ENCODE peak calls at places on chromosome 10, in eight cellular contexts. One of them, this sample, is unnamed.

GRCh38 chr10:9012312-9012711 is 957.8 kb downstream of the GATA3 start:
- DNase-seq in keratinocyte: peak; percentile 45
- DNase-seq in glutamatergic neuron: no peak
- DNase-seq in AG08396: no peak
- DNase-seq in progenitor cell of endocrine pancreas: no peak
- DNase-seq in activated gamma-delta T cell treated with anti-CD3 and anti-CD28 coated beads, Interleukin-2, amount 50 U/mL, for 16 hours: no peak
- DNase-seq in endothelial cell of umbilical vein: peak; percentile 60
- DNase-seq in NCI-H1930: no peak
- DNase-seq in this sample: no peak

GRCh38 chr10:44279376-44279775 is 105.5 kb downstream of the CXCL12 start:
- DNase-seq in progenitor cell of endocrine pancreas: no peak
- DNase-seq in activated gamma-delta T cell treated with anti-CD3 and anti-CD28 coated beads, Interleukin-2, amount 50 U/mL, for 16 hours: no peak
- DNase-seq in NCI-H1930: no peak
- DNase-seq in AG08396: no peak
- DNase-seq in glutamatergic neuron: no peak
- DNase-seq in keratinocyte: no peak
- DNase-seq in endothelial cell of umbilical vein: no peak
- DNase-seq in this sample: no peak

GRCh38 chr10:123786896-123787295 is 104.7 kb downstream of the CPXM2 start:
- DNase-seq in keratinocyte: no peak
- DNase-seq in activated gamma-delta T cell treated with anti-CD3 and anti-CD28 coated beads, Interleukin-2, amount 50 U/mL, for 16 hours: no peak
- DNase-seq in endothelial cell of umbilical vein: no peak
- DNase-seq in glutamatergic neuron: no peak
- DNase-seq in progenitor cell of endocrine pancreas: no peak
- DNase-seq in AG08396: no peak
- DNase-seq in NCI-H1930: no peak
- DNase-seq in this sample: no peak

GRCh38 chr10:119319161-119319919 is 112.0 kb downstream of the GRK5 start:
- DNase-seq in activated gamma-delta T cell treated with anti-CD3 and anti-CD28 coated beads, Interleukin-2, amount 50 U/mL, for 16 hours: no peak
- DNase-seq in NCI-H1930: no peak
- DNase-seq in progenitor cell of endocrine pancreas: no peak
- DNase-seq in keratinocyte: no peak
- DNase-seq in endothelial cell of umbilical vein: no peak
- DNase-seq in AG08396: no peak
- DNase-seq in glutamatergic neuron: no peak
- DNase-seq in this sample: no peak

GRCh38 chr10:74612195-74612594 is 214.2 kb upstream of the KAT6B start:
- DNase-seq in activated gamma-delta T cell treated with anti-CD3 and anti-CD28 coated beads, Interleukin-2, amount 50 U/mL, for 16 hours: no peak
- DNase-seq in glutamatergic neuron: no peak
- DNase-seq in progenitor cell of endocrine pancreas: no peak
- DNase-seq in NCI-H1930: no peak
- DNase-seq in endothelial cell of umbilical vein: no peak
- DNase-seq in AG08396: no peak
- DNase-seq in keratinocyte: no peak
- DNase-seq in this sample: no peak

GRCh38 chr10:5271526-5271925 is 74.9 kb downstream of the AKR1C4 start:
- DNase-seq in AG08396: no peak
- DNase-seq in endothelial cell of umbilical vein: no peak
- DNase-seq in keratinocyte: no peak
- DNase-seq in glutamatergic neuron: no peak
- DNase-seq in activated gamma-delta T cell treated with anti-CD3 and anti-CD28 coated beads, Interleukin-2, amount 50 U/mL, for 16 hours: no peak
- DNase-seq in NCI-H1930: no peak
- DNase-seq in progenitor cell of endocrine pancreas: no peak
- DNase-seq in this sample: no peak

GRCh38 chr10:60237977-60238376 is 151.7 kb downstream of the ANK3 start:
- DNase-seq in progenitor cell of endocrine pancreas: no peak
- DNase-seq in endothelial cell of umbilical vein: no peak
- DNase-seq in AG08396: peak; percentile 8
- DNase-seq in activated gamma-delta T cell treated with anti-CD3 and anti-CD28 coated beads, Interleukin-2, amount 50 U/mL, for 16 hours: no peak
- DNase-seq in keratinocyte: no peak
- DNase-seq in NCI-H1930: no peak
- DNase-seq in glutamatergic neuron: no peak
- DNase-seq in this sample: no peak

GRCh38 chr10:44467900-44468299 is 83.0 kb upstream of the CXCL12 start:
- DNase-seq in NCI-H1930: no peak
- DNase-seq in progenitor cell of endocrine pancreas: no peak
- DNase-seq in endothelial cell of umbilical vein: no peak
- DNase-seq in activated gamma-delta T cell treated with anti-CD3 and anti-CD28 coated beads, Interleukin-2, amount 50 U/mL, for 16 hours: no peak
- DNase-seq in keratinocyte: no peak
- DNase-seq in AG08396: no peak
- DNase-seq in glutamatergic neuron: no peak
- DNase-seq in this sample: no peak

GRCh38 chr10:132876967-132877366 is 65.4 kb downstream of the CFAP46 start:
- DNase-seq in endothelial cell of umbilical vein: no peak
- DNase-seq in keratinocyte: no peak
- DNase-seq in activated gamma-delta T cell treated with anti-CD3 and anti-CD28 coated beads, Interleukin-2, amount 50 U/mL, for 16 hours: no peak
- DNase-seq in glutamatergic neuron: no peak
- DNase-seq in NCI-H1930: no peak
- DNase-seq in progenitor cell of endocrine pancreas: no peak
- DNase-seq in AG08396: no peak
- DNase-seq in this sample: no peak

GRCh38 chr10:64376169-64376568 is 855.0 kb downstream of the REEP3 start:
- DNase-seq in activated gamma-delta T cell treated with anti-CD3 and anti-CD28 coated beads, Interleukin-2, amount 50 U/mL, for 16 hours: no peak
- DNase-seq in AG08396: no peak
- DNase-seq in glutamatergic neuron: no peak
- DNase-seq in NCI-H1930: no peak
- DNase-seq in keratinocyte: no peak
- DNase-seq in progenitor cell of endocrine pancreas: no peak
- DNase-seq in endothelial cell of umbilical vein: no peak
- DNase-seq in this sample: no peak

GRCh38 chr10:116973371-116973905 is 31.5 kb downstream of the SHTN1 start:
- DNase-seq in AG08396: no peak
- DNase-seq in progenitor cell of endocrine pancreas: no peak
- DNase-seq in glutamatergic neuron: no peak
- DNase-seq in keratinocyte: no peak
- DNase-seq in activated gamma-delta T cell treated with anti-CD3 and anti-CD28 coated beads, Interleukin-2, amount 50 U/mL, for 16 hours: no peak
- DNase-seq in endothelial cell of umbilical vein: no peak
- DNase-seq in NCI-H1930: no peak
- DNase-seq in this sample: no peak

GRCh38 chr10:74104996-74105395 is 45.6 kb downstream of the AP3M1 start:
- DNase-seq in endothelial cell of umbilical vein: no peak
- DNase-seq in keratinocyte: no peak
- DNase-seq in activated gamma-delta T cell treated with anti-CD3 and anti-CD28 coated beads, Interleukin-2, amount 50 U/mL, for 16 hours: no peak
- DNase-seq in AG08396: no peak
- DNase-seq in glutamatergic neuron: no peak
- DNase-seq in NCI-H1930: no peak
- DNase-seq in progenitor cell of endocrine pancreas: no peak
- DNase-seq in this sample: no peak

GRCh38 chr10:70695241-70696030 is 23.1 kb downstream of the ADAMTS14 start:
- DNase-seq in keratinocyte: no peak
- DNase-seq in endothelial cell of umbilical vein: no peak
- DNase-seq in NCI-H1930: no peak
- DNase-seq in activated gamma-delta T cell treated with anti-CD3 and anti-CD28 coated beads, Interleukin-2, amount 50 U/mL, for 16 hours: no peak
- DNase-seq in AG08396: no peak
- DNase-seq in glutamatergic neuron: no peak
- DNase-seq in progenitor cell of endocrine pancreas: no peak
- DNase-seq in this sample: no peak

GRCh38 chr10:3566627-3567026 is 218.4 kb downstream of the KLF6 start:
- DNase-seq in progenitor cell of endocrine pancreas: no peak
- DNase-seq in glutamatergic neuron: no peak
- DNase-seq in activated gamma-delta T cell treated with anti-CD3 and anti-CD28 coated beads, Interleukin-2, amount 50 U/mL, for 16 hours: no peak
- DNase-seq in endothelial cell of umbilical vein: no peak
- DNase-seq in NCI-H1930: no peak
- DNase-seq in keratinocyte: no peak
- DNase-seq in AG08396: no peak
- DNase-seq in this sample: no peak

GRCh38 chr10:7563368-7563767 is 103.4 kb downstream of the ITIH5 start:
- DNase-seq in activated gamma-delta T cell treated with anti-CD3 and anti-CD28 coated beads, Interleukin-2, amount 50 U/mL, for 16 hours: no peak
- DNase-seq in endothelial cell of umbilical vein: no peak
- DNase-seq in glutamatergic neuron: no peak
- DNase-seq in AG08396: no peak
- DNase-seq in progenitor cell of endocrine pancreas: no peak
- DNase-seq in NCI-H1930: no peak
- DNase-seq in keratinocyte: no peak
- DNase-seq in this sample: no peak

GRCh38 chr10:82453678-82454293 is 578.8 kb downstream of the NRG3 start:
- DNase-seq in AG08396: no peak
- DNase-seq in glutamatergic neuron: no peak
- DNase-seq in activated gamma-delta T cell treated with anti-CD3 and anti-CD28 coated beads, Interleukin-2, amount 50 U/mL, for 16 hours: no peak
- DNase-seq in endothelial cell of umbilical vein: no peak
- DNase-seq in keratinocyte: no peak
- DNase-seq in NCI-H1930: no peak
- DNase-seq in progenitor cell of endocrine pancreas: no peak
- DNase-seq in this sample: no peak

GRCh38 chr10:6578221-6579192 is 1.6 kb downstream of the PRKCQ start:
- DNase-seq in activated gamma-delta T cell treated with anti-CD3 and anti-CD28 coated beads, Interleukin-2, amount 50 U/mL, for 16 hours: no peak
- DNase-seq in AG08396: no peak
- DNase-seq in NCI-H1930: no peak
- DNase-seq in glutamatergic neuron: no peak
- DNase-seq in keratinocyte: no peak
- DNase-seq in progenitor cell of endocrine pancreas: no peak
- DNase-seq in endothelial cell of umbilical vein: no peak
- DNase-seq in this sample: no peak

GRCh38 chr10:68876246-68876918 is 24.7 kb upstream of the DDX50 start:
- DNase-seq in endothelial cell of umbilical vein: no peak
- DNase-seq in AG08396: no peak
- DNase-seq in activated gamma-delta T cell treated with anti-CD3 and anti-CD28 coated beads, Interleukin-2, amount 50 U/mL, for 16 hours: no peak
- DNase-seq in progenitor cell of endocrine pancreas: no peak
- DNase-seq in keratinocyte: no peak
- DNase-seq in NCI-H1930: no peak
- DNase-seq in glutamatergic neuron: no peak
- DNase-seq in this sample: no peak

GRCh38 chr10:99526861-99527504 is 5.8 kb upstream of the NKX2-3 start:
- DNase-seq in endothelial cell of umbilical vein: no peak
- DNase-seq in NCI-H1930: no peak
- DNase-seq in progenitor cell of endocrine pancreas: no peak
- DNase-seq in AG08396: no peak
- DNase-seq in activated gamma-delta T cell treated with anti-CD3 and anti-CD28 coated beads, Interleukin-2, amount 50 U/mL, for 16 hours: no peak
- DNase-seq in glutamatergic neuron: no peak
- DNase-seq in keratinocyte: no peak
- DNase-seq in this sample: no peak

GRCh38 chr10:32948451-32948850 is 9.6 kb downstream of the ITGB1 start:
- DNase-seq in activated gamma-delta T cell treated with anti-CD3 and anti-CD28 coated beads, Interleukin-2, amount 50 U/mL, for 16 hours: no peak
- DNase-seq in endothelial cell of umbilical vein: no peak
- DNase-seq in glutamatergic neuron: no peak
- DNase-seq in AG08396: no peak
- DNase-seq in progenitor cell of endocrine pancreas: no peak
- DNase-seq in keratinocyte: no peak
- DNase-seq in NCI-H1930: no peak
- DNase-seq in this sample: no peak

GRCh38 chr10:101221479-101222246 is 7.6 kb downstream of the LBX1 start:
- DNase-seq in keratinocyte: peak; percentile 63
- DNase-seq in AG08396: no peak
- DNase-seq in glutamatergic neuron: no peak
- DNase-seq in activated gamma-delta T cell treated with anti-CD3 and anti-CD28 coated beads, Interleukin-2, amount 50 U/mL, for 16 hours: no peak
- DNase-seq in NCI-H1930: no peak
- DNase-seq in endothelial cell of umbilical vein: no peak
- DNase-seq in progenitor cell of endocrine pancreas: no peak
- DNase-seq in this sample: no peak

GRCh38 chr10:129390726-129391125 is 76.3 kb upstream of the MGMT start:
- DNase-seq in AG08396: no peak
- DNase-seq in NCI-H1930: no peak
- DNase-seq in keratinocyte: no peak
- DNase-seq in activated gamma-delta T cell treated with anti-CD3 and anti-CD28 coated beads, Interleukin-2, amount 50 U/mL, for 16 hours: no peak
- DNase-seq in endothelial cell of umbilical vein: no peak
- DNase-seq in glutamatergic neuron: no peak
- DNase-seq in progenitor cell of endocrine pancreas: no peak
- DNase-seq in this sample: no peak

GRCh38 chr10:1581189-1581588 is 156.1 kb downstream of the ADARB2 start:
- DNase-seq in keratinocyte: no peak
- DNase-seq in activated gamma-delta T cell treated with anti-CD3 and anti-CD28 coated beads, Interleukin-2, amount 50 U/mL, for 16 hours: no peak
- DNase-seq in endothelial cell of umbilical vein: no peak
- DNase-seq in progenitor cell of endocrine pancreas: no peak
- DNase-seq in glutamatergic neuron: no peak
- DNase-seq in AG08396: no peak
- DNase-seq in NCI-H1930: no peak
- DNase-seq in this sample: no peak

GRCh38 chr10:86594535-86594934 is 59.8 kb upstream of the OPN4 start:
- DNase-seq in NCI-H1930: no peak
- DNase-seq in keratinocyte: no peak
- DNase-seq in AG08396: peak; percentile 68
- DNase-seq in activated gamma-delta T cell treated with anti-CD3 and anti-CD28 coated beads, Interleukin-2, amount 50 U/mL, for 16 hours: no peak
- DNase-seq in glutamatergic neuron: no peak
- DNase-seq in progenitor cell of endocrine pancreas: no peak
- DNase-seq in endothelial cell of umbilical vein: no peak
- DNase-seq in this sample: no peak

GRCh38 chr10:104816501-104816900 is 175.4 kb downstream of the SORCS3 start:
- DNase-seq in NCI-H1930: no peak
- DNase-seq in AG08396: no peak
- DNase-seq in keratinocyte: no peak
- DNase-seq in progenitor cell of endocrine pancreas: no peak
- DNase-seq in endothelial cell of umbilical vein: no peak
- DNase-seq in activated gamma-delta T cell treated with anti-CD3 and anti-CD28 coated beads, Interleukin-2, amount 50 U/mL, for 16 hours: no peak
- DNase-seq in glutamatergic neuron: no peak
- DNase-seq in this sample: no peak

GRCh38 chr10:52488606-52489485 is 174.8 kb downstream of the DKK1 start:
- DNase-seq in keratinocyte: no peak
- DNase-seq in glutamatergic neuron: no peak
- DNase-seq in NCI-H1930: no peak
- DNase-seq in endothelial cell of umbilical vein: peak; percentile 67
- DNase-seq in AG08396: peak; percentile 10
- DNase-seq in activated gamma-delta T cell treated with anti-CD3 and anti-CD28 coated beads, Interleukin-2, amount 50 U/mL, for 16 hours: no peak
- DNase-seq in progenitor cell of endocrine pancreas: no peak
- DNase-seq in this sample: no peak

GRCh38 chr10:3779146-3779707 is 5.8 kb downstream of the KLF6 start:
- DNase-seq in endothelial cell of umbilical vein: peak; percentile 28
- DNase-seq in glutamatergic neuron: no peak
- DNase-seq in NCI-H1930: no peak
- DNase-seq in AG08396: no peak
- DNase-seq in activated gamma-delta T cell treated with anti-CD3 and anti-CD28 coated beads, Interleukin-2, amount 50 U/mL, for 16 hours: no peak
- DNase-seq in keratinocyte: no peak
- DNase-seq in progenitor cell of endocrine pancreas: no peak
- DNase-seq in this sample: no peak

GRCh38 chr10:47060356-47060755 is 149.1 kb downstream of the PTPN20 start:
- DNase-seq in activated gamma-delta T cell treated with anti-CD3 and anti-CD28 coated beads, Interleukin-2, amount 50 U/mL, for 16 hours: no peak
- DNase-seq in glutamatergic neuron: no peak
- DNase-seq in NCI-H1930: no peak
- DNase-seq in keratinocyte: no peak
- DNase-seq in progenitor cell of endocrine pancreas: no peak
- DNase-seq in endothelial cell of umbilical vein: no peak
- DNase-seq in AG08396: no peak
- DNase-seq in this sample: no peak

GRCh38 chr10:43282881-43283280 is 16.0 kb upstream of the RASGEF1A start:
- DNase-seq in keratinocyte: no peak
- DNase-seq in endothelial cell of umbilical vein: no peak
- DNase-seq in activated gamma-delta T cell treated with anti-CD3 and anti-CD28 coated beads, Interleukin-2, amount 50 U/mL, for 16 hours: no peak
- DNase-seq in AG08396: no peak
- DNase-seq in progenitor cell of endocrine pancreas: peak; percentile 49
- DNase-seq in glutamatergic neuron: no peak
- DNase-seq in NCI-H1930: no peak
- DNase-seq in this sample: no peak

GRCh38 chr10:61765176-61766087 is 102.7 kb downstream of the CABCOCO1 start:
- DNase-seq in progenitor cell of endocrine pancreas: no peak
- DNase-seq in NCI-H1930: no peak
- DNase-seq in keratinocyte: no peak
- DNase-seq in endothelial cell of umbilical vein: peak; percentile 62
- DNase-seq in AG08396: no peak
- DNase-seq in activated gamma-delta T cell treated with anti-CD3 and anti-CD28 coated beads, Interleukin-2, amount 50 U/mL, for 16 hours: no peak
- DNase-seq in glutamatergic neuron: no peak
- DNase-seq in this sample: no peak

GRCh38 chr10:98403812-98404504 is 11.0 kb downstream of the PYROXD2 start:
- DNase-seq in progenitor cell of endocrine pancreas: no peak
- DNase-seq in keratinocyte: no peak
- DNase-seq in AG08396: no peak
- DNase-seq in glutamatergic neuron: no peak
- DNase-seq in endothelial cell of umbilical vein: no peak
- DNase-seq in NCI-H1930: no peak
- DNase-seq in activated gamma-delta T cell treated with anti-CD3 and anti-CD28 coated beads, Interleukin-2, amount 50 U/mL, for 16 hours: no peak
- DNase-seq in this sample: no peak

GRCh38 chr10:98267069-98267893 is 713 bp downstream of the LOXL4 start:
- DNase-seq in progenitor cell of endocrine pancreas: no peak
- DNase-seq in AG08396: peak; percentile 68
- DNase-seq in keratinocyte: no peak
- DNase-seq in activated gamma-delta T cell treated with anti-CD3 and anti-CD28 coated beads, Interleukin-2, amount 50 U/mL, for 16 hours: no peak
- DNase-seq in NCI-H1930: no peak
- DNase-seq in endothelial cell of umbilical vein: no peak
- DNase-seq in glutamatergic neuron: no peak
- DNase-seq in this sample: no peak

GRCh38 chr10:124245191-124245590 is 151.8 kb upstream of the CHST15 start:
- DNase-seq in endothelial cell of umbilical vein: no peak
- DNase-seq in activated gamma-delta T cell treated with anti-CD3 and anti-CD28 coated beads, Interleukin-2, amount 50 U/mL, for 16 hours: no peak
- DNase-seq in keratinocyte: no peak
- DNase-seq in AG08396: no peak
- DNase-seq in progenitor cell of endocrine pancreas: no peak
- DNase-seq in NCI-H1930: no peak
- DNase-seq in glutamatergic neuron: no peak
- DNase-seq in this sample: no peak

This sample was measured in NCI-H1436 treated with DMSO at 0.1 percent for 48 hours.